ENCODE peak calls at places on chromosomes 3 and 15, in six cellular contexts. W is A549; M is effector memory CD8-positive, alpha-beta T cell; G is T-cell; J is fibroblast of mammary gland; Z is activated T-helper 1 cell treated with anti-CD3 and anti-CD28 coated beads, Interleukin-12 subunit alpha, Interleukin-12 subunit beta, Interleukin-2, Interleukin-4 antibody, amounts not matched to agents 30 ng/mL and 10 ng/mL and 1 ng/mL, durations not matched to agents 14 hours and 24 hours and 36 hours. X is an unnamed sample.

GRCh38 chr15:59797756-59798604 is 108.9 kb upstream of the BNIP2 start:
- DNase-seq in M (no peak), Z (no peak), G (no peak), W (no peak), J (no peak), X (no peak)

GRCh38 chr3:76369170-76369569 is 583.8 kb upstream of the ZNF717 start:
- DNase-seq in W (no peak), G (no peak), M (no peak), J (no peak), Z (no peak), X (no peak)

GRCh38 chr15:100196326-100197058 is 145.3 kb downstream of the ADAMTS17 start:
- DNase-seq in G (no peak), W (no peak), Z (no peak), M (no peak), J (no peak), X (no peak)

GRCh38 chr15:76169792-76170425 is 110.1 kb downstream of the TMEM266 start:
- DNase-seq in J (no peak), Z (no peak), W (no peak), G (no peak), M (no peak), X (no peak)

GRCh38 chr15:38593523-38593922 is 28.9 kb upstream of the RASGRP1 start:
- DNase-seq in W (peak), M (no peak), G (no peak), Z (no peak), J (no peak), X (no peak)

GRCh38 chr3:197590313-197590962 is 34.7 kb upstream of the BDH1 start:
- DNase-seq in J (no peak), Z (no peak), W (peak), M (no peak), G (no peak), X (no peak)

GRCh38 chr15:42577514-42578031 is 2.2 kb downstream of the STARD9 start:
- DNase-seq in G (no peak), Z (no peak), W (no peak), M (no peak), J (peak), X (peak)

GRCh38 chr3:141266186-141266585 is 34.6 kb downstream of the PXYLP1 start:
- DNase-seq in M (no peak), G (no peak), J (no peak), Z (no peak), W (no peak), X (no peak)

GRCh38 chr15:65055201-65055870 is 10.1 kb downstream of the SLC51B start:
- DNase-seq in J (no peak), G (no peak), W (no peak), Z (no peak), M (no peak), X (no peak)

GRCh38 chr3:188722963-188723362 is 448.8 kb upstream of the TPRG1 start:
- DNase-seq in Z (no peak), G (no peak), M (no peak), J (no peak), W (no peak), X (no peak)

GRCh38 chr3:195847061-195847950 is 35.6 kb upstream of the MUC4 start:
- DNase-seq in Z (no peak), G (no peak), J (peak), M (no peak), W (peak), X (no peak)

GRCh38 chr3:125960456-125961288 is 8.3 kb upstream of the ROPN1B start:
- DNase-seq in W (no peak), M (no peak), G (no peak), Z (no peak), J (no peak), X (no peak)

GRCh38 chr3:153210660-153211059 is 48.6 kb downstream of the RAP2B start:
- DNase-seq in Z (no peak), W (no peak), M (no peak), G (no peak), J (peak), X (no peak)

GRCh38 chr15:25093455-25094029 is 138.8 kb downstream of the SNRPN start:
- DNase-seq in Z (no peak), G (no peak), J (no peak), M (no peak), W (no peak), X (no peak)

GRCh38 chr3:146972726-146973125 is 367.6 kb upstream of the PLSCR5 start:
- DNase-seq in Z (no peak), G (no peak), M (no peak), W (no peak), J (peak), X (no peak)